ENCODE peak calls at places on chromosomes 12 and 14, in seven cellular contexts. One of them, this sample, is unnamed.

GRCh38 chr14:104681689-104682074 is 7.7 kb upstream of the INF2 start:
- DNase-seq in nucleus accumbens: peak; percentile 80
- DNase-seq in fibroblast of the conjunctiva: peak; percentile 73
- DNase-seq in activated CD4-positive, alpha-beta T cell treated with anti-CD3 and anti-CD28 coated beads, Interleukin-2, amount 10 ng/mL, durations not matched to agents 7 days and 5 days: no peak
- DNase-seq in activated naive CD4-positive, alpha-beta T cell treated with Interleukin-2 at 50 U/mL for 16 hours: no peak
- DNase-seq in LoVo: no peak
- DNase-seq in activated CD8-positive, alpha-beta memory T cell treated with anti-CD3 and anti-CD28 coated beads for 4 hours: no peak
- DNase-seq in this sample: peak; percentile 92

GRCh38 chr12:13229504-13229903 is 33.0 kb downstream of the EMP1 start:
- DNase-seq in LoVo: no peak
- DNase-seq in activated CD8-positive, alpha-beta memory T cell treated with anti-CD3 and anti-CD28 coated beads for 4 hours: no peak
- DNase-seq in nucleus accumbens: no peak
- DNase-seq in fibroblast of the conjunctiva: no peak
- DNase-seq in activated naive CD4-positive, alpha-beta T cell treated with Interleukin-2 at 50 U/mL for 16 hours: no peak
- DNase-seq in activated CD4-positive, alpha-beta T cell treated with anti-CD3 and anti-CD28 coated beads, Interleukin-2, amount 10 ng/mL, durations not matched to agents 7 days and 5 days: no peak
- DNase-seq in this sample: no peak

GRCh38 chr12:107622005-107622404 is 63.6 kb upstream of the PWP1 start:
- DNase-seq in activated naive CD4-positive, alpha-beta T cell treated with Interleukin-2 at 50 U/mL for 16 hours: no peak
- DNase-seq in fibroblast of the conjunctiva: no peak
- DNase-seq in LoVo: no peak
- DNase-seq in nucleus accumbens: no peak
- DNase-seq in activated CD4-positive, alpha-beta T cell treated with anti-CD3 and anti-CD28 coated beads, Interleukin-2, amount 10 ng/mL, durations not matched to agents 7 days and 5 days: no peak
- DNase-seq in activated CD8-positive, alpha-beta memory T cell treated with anti-CD3 and anti-CD28 coated beads for 4 hours: no peak
- DNase-seq in this sample: no peak

GRCh38 chr12:30145351-30146017 is 361.7 kb upstream of the TMTC1 start:
- DNase-seq in LoVo: no peak
- DNase-seq in activated CD8-positive, alpha-beta memory T cell treated with anti-CD3 and anti-CD28 coated beads for 4 hours: no peak
- DNase-seq in activated naive CD4-positive, alpha-beta T cell treated with Interleukin-2 at 50 U/mL for 16 hours: no peak
- DNase-seq in nucleus accumbens: no peak
- DNase-seq in activated CD4-positive, alpha-beta T cell treated with anti-CD3 and anti-CD28 coated beads, Interleukin-2, amount 10 ng/mL, durations not matched to agents 7 days and 5 days: no peak
- DNase-seq in fibroblast of the conjunctiva: no peak
- DNase-seq in this sample: no peak

GRCh38 chr12:123223241-123223668 is 9.7 kb downstream of the MPHOSPH9 start:
- DNase-seq in activated CD4-positive, alpha-beta T cell treated with anti-CD3 and anti-CD28 coated beads, Interleukin-2, amount 10 ng/mL, durations not matched to agents 7 days and 5 days: peak; percentile 74
- DNase-seq in fibroblast of the conjunctiva: no peak
- DNase-seq in activated CD8-positive, alpha-beta memory T cell treated with anti-CD3 and anti-CD28 coated beads for 4 hours: no peak
- DNase-seq in LoVo: no peak
- DNase-seq in nucleus accumbens: no peak
- DNase-seq in activated naive CD4-positive, alpha-beta T cell treated with Interleukin-2 at 50 U/mL for 16 hours: peak; percentile 48
- DNase-seq in this sample: no peak

GRCh38 chr14:64680013-64680674 is 24.1 kb upstream of the PLEKHG3 start:
- DNase-seq in activated CD8-positive, alpha-beta memory T cell treated with anti-CD3 and anti-CD28 coated beads for 4 hours: no peak
- DNase-seq in fibroblast of the conjunctiva: no peak
- DNase-seq in LoVo: peak; percentile 16
- DNase-seq in nucleus accumbens: peak; percentile 34
- DNase-seq in activated CD4-positive, alpha-beta T cell treated with anti-CD3 and anti-CD28 coated beads, Interleukin-2, amount 10 ng/mL, durations not matched to agents 7 days and 5 days: no peak
- DNase-seq in activated naive CD4-positive, alpha-beta T cell treated with Interleukin-2 at 50 U/mL for 16 hours: no peak
- DNase-seq in this sample: no peak

GRCh38 chr14:32010561-32011188 is 66.4 kb upstream of the ARHGAP5 start:
- DNase-seq in activated CD4-positive, alpha-beta T cell treated with anti-CD3 and anti-CD28 coated beads, Interleukin-2, amount 10 ng/mL, durations not matched to agents 7 days and 5 days: no peak
- DNase-seq in LoVo: peak; percentile 61
- DNase-seq in activated naive CD4-positive, alpha-beta T cell treated with Interleukin-2 at 50 U/mL for 16 hours: no peak
- DNase-seq in activated CD8-positive, alpha-beta memory T cell treated with anti-CD3 and anti-CD28 coated beads for 4 hours: no peak
- DNase-seq in nucleus accumbens: no peak
- DNase-seq in fibroblast of the conjunctiva: no peak
- DNase-seq in this sample: no peak

GRCh38 chr12:13288937-13289643 is 92.6 kb downstream of the EMP1 start:
- DNase-seq in fibroblast of the conjunctiva: no peak
- DNase-seq in activated naive CD4-positive, alpha-beta T cell treated with Interleukin-2 at 50 U/mL for 16 hours: no peak
- DNase-seq in activated CD8-positive, alpha-beta memory T cell treated with anti-CD3 and anti-CD28 coated beads for 4 hours: no peak
- DNase-seq in nucleus accumbens: no peak
- DNase-seq in LoVo: no peak
- DNase-seq in activated CD4-positive, alpha-beta T cell treated with anti-CD3 and anti-CD28 coated beads, Interleukin-2, amount 10 ng/mL, durations not matched to agents 7 days and 5 days: no peak
- DNase-seq in this sample: no peak

GRCh38 chr14:94376108-94376975 is 12.1 kb downstream of the SERPINA1 start:
- DNase-seq in activated naive CD4-positive, alpha-beta T cell treated with Interleukin-2 at 50 U/mL for 16 hours: no peak
- DNase-seq in activated CD4-positive, alpha-beta T cell treated with anti-CD3 and anti-CD28 coated beads, Interleukin-2, amount 10 ng/mL, durations not matched to agents 7 days and 5 days: no peak
- DNase-seq in activated CD8-positive, alpha-beta memory T cell treated with anti-CD3 and anti-CD28 coated beads for 4 hours: no peak
- DNase-seq in nucleus accumbens: no peak
- DNase-seq in fibroblast of the conjunctiva: no peak
- DNase-seq in LoVo: no peak
- DNase-seq in this sample: no peak

GRCh38 chr14:26765768-26766550 is 168.1 kb upstream of the NOVA1 start:
- DNase-seq in nucleus accumbens: no peak
- DNase-seq in activated naive CD4-positive, alpha-beta T cell treated with Interleukin-2 at 50 U/mL for 16 hours: no peak
- DNase-seq in activated CD4-positive, alpha-beta T cell treated with anti-CD3 and anti-CD28 coated beads, Interleukin-2, amount 10 ng/mL, durations not matched to agents 7 days and 5 days: no peak
- DNase-seq in fibroblast of the conjunctiva: peak; percentile 95
- DNase-seq in activated CD8-positive, alpha-beta memory T cell treated with anti-CD3 and anti-CD28 coated beads for 4 hours: no peak
- DNase-seq in LoVo: no peak
- DNase-seq in this sample: no peak

GRCh38 chr14:66380143-66380542 is 106.0 kb upstream of the CCDC196 start:
- DNase-seq in fibroblast of the conjunctiva: no peak
- DNase-seq in activated CD8-positive, alpha-beta memory T cell treated with anti-CD3 and anti-CD28 coated beads for 4 hours: no peak
- DNase-seq in nucleus accumbens: no peak
- DNase-seq in LoVo: no peak
- DNase-seq in activated naive CD4-positive, alpha-beta T cell treated with Interleukin-2 at 50 U/mL for 16 hours: no peak
- DNase-seq in activated CD4-positive, alpha-beta T cell treated with anti-CD3 and anti-CD28 coated beads, Interleukin-2, amount 10 ng/mL, durations not matched to agents 7 days and 5 days: no peak
- DNase-seq in this sample: no peak